ENCODE peak calls at places on chromosomes 16 and 17, in ten cellular contexts. G, I, R, C, T, W, B, L, Q and J are unnamed samples.

GRCh38 chr16:4882261-4882632 is 35.0 kb downstream of the UBN1 start:
- DNase-seq in R (no peak), T (no peak), I (no peak), C (no peak), W (no peak), L (no peak), Q (peak), B (no peak), G (no peak), J (no peak)

GRCh38 chr16:81480856-81481821 is 36.5 kb downstream of the CMIP start:
- DNase-seq in Q (peak), R (peak), L (no peak), B (no peak), I (no peak), C (peak), G (peak), W (peak), T (no peak), J (peak)

GRCh38 chr17:20200016-20200788 is 191.0 kb downstream of the SPECC1 start:
- DNase-seq in L (no peak), B (no peak), Q (peak), C (no peak), T (no peak), I (no peak), W (no peak), G (no peak), R (no peak), J (no peak)

GRCh38 chr17:2906907-2907306 is 110.7 kb downstream of the RAP1GAP2 start:
- DNase-seq in W (no peak), B (no peak), R (no peak), L (peak), Q (no peak), T (no peak), I (no peak), C (no peak), G (no peak), J (no peak)

GRCh38 chr17:58316260-58316960 is 12.2 kb downstream of the TSPOAP1 start:
- DNase-seq in W (no peak), L (no peak), C (no peak), Q (no peak), G (no peak), R (peak), T (no peak), I (no peak), B (no peak), J (peak)

GRCh38 chr17:4772235-4772613 is 538 bp downstream of the TM4SF5 start:
- DNase-seq in G (no peak), I (no peak), R (no peak), L (no peak), Q (no peak), B (no peak), W (no peak), T (no peak), C (no peak), J (no peak)

GRCh38 chr17:80862341-80862969 is 129.2 kb upstream of the CHMP6 start:
- DNase-seq in I (no peak), C (no peak), B (no peak), G (no peak), T (no peak), L (no peak), R (peak), W (no peak), Q (no peak), J (no peak)

GRCh38 chr16:4372578-4373355 is 1.1 kb downstream of the VASN start:
- DNase-seq in W (no peak), R (no peak), Q (peak), B (no peak), C (no peak), L (no peak), T (no peak), G (peak), I (no peak), J (no peak)

GRCh38 chr16:3186946-3187690 is 886 bp upstream of the OR1F1 start:
- DNase-seq in I (no peak), W (no peak), C (no peak), R (no peak), L (no peak), Q (no peak), T (no peak), B (no peak), G (no peak), J (no peak)

GRCh38 chr16:12881771-12882170 is 19.6 kb upstream of the SHISA9 start:
- DNase-seq in C (no peak), I (no peak), T (no peak), L (no peak), B (no peak), R (no peak), Q (peak), G (peak), W (no peak), J (no peak)

GRCh38 chr17:42686520-42687137 is 4.3 kb downstream of the CNTNAP1 start:
- DNase-seq in R (no peak), I (no peak), L (no peak), Q (no peak), W (no peak), G (no peak), C (no peak), B (no peak), T (no peak), J (no peak)

GRCh38 chr17:2405247-2405926 is 4.5 kb upstream of the MNT start:
- DNase-seq in T (no peak), C (no peak), L (no peak), I (peak), B (no peak), G (peak), Q (peak), R (no peak), W (no peak), J (no peak)

GRCh38 chr17:40526668-40527067 is 25.2 kb upstream of the TNS4 start:
- DNase-seq in W (no peak), B (no peak), R (no peak), L (no peak), Q (peak), T (no peak), I (no peak), C (peak), G (no peak), J (peak)

GRCh38 chr16:5385115-5385514 is 287.5 kb upstream of the EEF2KMT start:
- DNase-seq in L (no peak), W (no peak), B (no peak), I (no peak), Q (no peak), C (no peak), G (no peak), T (no peak), R (no peak), J (no peak)

GRCh38 chr17:71578446-71578845 is 542.4 kb upstream of the SOX9 start:
- DNase-seq in L (no peak), W (no peak), R (no peak), C (no peak), B (no peak), T (no peak), Q (no peak), I (no peak), G (no peak), J (no peak)

GRCh38 chr17:17921192-17922082 is 50.8 kb downstream of the TOM1L2 start:
- DNase-seq in I (peak), W (peak), Q (peak), R (no peak), B (no peak), L (no peak), T (no peak), C (no peak), G (peak), J (no peak)

GRCh38 chr17:21095735-21096134 is 31.0 kb upstream of the DHRS7B start:
- DNase-seq in B (no peak), C (no peak), Q (no peak), R (no peak), L (no peak), W (peak), T (no peak), I (no peak), G (no peak), J (no peak)

GRCh38 chr17:74361613-74362391 is at the start of gene BTBD17:
- DNase-seq in Q (no peak), R (no peak), C (no peak), L (peak), T (no peak), B (no peak), G (peak), I (no peak), W (peak), J (no peak)

GRCh38 chr16:609984-610383 is 20.1 kb downstream of the RAB40C start:
- DNase-seq in B (no peak), R (peak), G (no peak), W (no peak), T (no peak), Q (no peak), C (no peak), L (no peak), I (no peak), J (no peak)

GRCh38 chr16:89909777-89910716 is 8.6 kb upstream of the MC1R start:
- DNase-seq in R (peak), W (peak), I (no peak), L (no peak), T (peak), Q (peak), C (peak), G (peak), B (peak), J (peak)

GRCh38 chr16:85077039-85077438 is 35.2 kb downstream of the CIBAR2 start:
- DNase-seq in R (no peak), I (no peak), W (no peak), G (no peak), C (peak), Q (no peak), T (no peak), L (no peak), B (no peak), J (no peak)

GRCh38 chr17:62626719-62627218 is 701 bp upstream of the MRC2 start:
- DNase-seq in C (peak), Q (peak), R (no peak), W (no peak), L (peak), T (no peak), B (no peak), I (peak), G (peak), J (no peak)

GRCh38 chr16:2253293-2253692 is 1.9 kb upstream of the ECI1 start:
- DNase-seq in R (no peak), Q (no peak), T (no peak), I (no peak), L (no peak), C (no peak), B (no peak), G (no peak), W (no peak), J (no peak)

GRCh38 chr17:74326506-74326905 is 480 bp downstream of the KIF19 start:
- DNase-seq in W (no peak), I (no peak), G (no peak), L (no peak), R (no peak), Q (no peak), T (no peak), B (no peak), C (no peak), J (no peak)

GRCh38 chr17:37844158-37844976 is 79.8 kb upstream of the TBC1D3K start:
- DNase-seq in L (peak), T (peak), Q (peak), W (peak), I (no peak), B (peak), G (no peak), R (peak), C (peak), J (no peak)

GRCh38 chr17:1203111-1203966 is 23.6 kb upstream of the ABR start:
- DNase-seq in T (peak), W (peak), R (peak), B (peak), I (peak), Q (peak), C (peak), L (no peak), G (no peak), J (peak)

GRCh38 chr17:82797061-82797460 is 42.8 kb downstream of the ZNF750 start:
- DNase-seq in G (no peak), R (no peak), B (no peak), L (no peak), T (no peak), C (no peak), Q (no peak), I (no peak), W (no peak), J (no peak)

GRCh38 chr17:30477758-30478115 is 529 bp downstream of the GOSR1 start:
- DNase-seq in G (peak), C (no peak), I (no peak), Q (peak), R (no peak), T (no peak), B (peak), W (no peak), L (peak), J (no peak)

GRCh38 chr16:70441406-70441990 is 2.6 kb upstream of the ST3GAL2 start:
- DNase-seq in I (no peak), T (no peak), L (no peak), B (no peak), C (no peak), G (no peak), Q (no peak), W (no peak), R (no peak), J (no peak)

GRCh38 chr16:52578007-52578828 is 31.3 kb upstream of the TOX3 start:
- DNase-seq in Q (no peak), I (no peak), C (no peak), R (no peak), T (no peak), W (peak), L (no peak), G (no peak), B (no peak), J (no peak)

GRCh38 chr17:42251115-42251514 is 25.1 kb downstream of the STAT5B start:
- DNase-seq in T (no peak), C (peak), I (no peak), R (no peak), G (no peak), W (peak), Q (peak), B (no peak), L (no peak), J (no peak)

GRCh38 chr16:54462766-54463165 is 176.2 kb upstream of the IRX3 start:
- DNase-seq in G (peak), I (no peak), L (no peak), W (no peak), Q (peak), C (no peak), T (no peak), R (no peak), B (no peak), J (no peak)

GRCh38 chr17:1134634-1135324 is 45.0 kb downstream of the ABR start:
- DNase-seq in R (no peak), C (no peak), B (no peak), Q (no peak), G (no peak), T (no peak), W (no peak), L (no peak), I (no peak), J (peak)

GRCh38 chr16:84031556-84031955 is 11.0 kb downstream of the SLC38A8 start:
- DNase-seq in G (no peak), I (no peak), B (no peak), W (no peak), R (peak), T (no peak), Q (no peak), C (no peak), L (no peak), J (no peak)

GRCh38 chr16:55465077-55465896 is 13.7 kb upstream of the MMP2 start:
- DNase-seq in C (peak), T (peak), R (peak), Q (peak), G (peak), L (peak), I (peak), B (peak), W (peak), J (peak)